ENCODE peak calls at places on chromosomes 4 and X, in eight cellular contexts. P is MM.1S, C is mucosa of descending colon, X is endothelial cell, O is left lung, H is coronary artery, G is Caco-2, T is progenitor cell of endocrine pancreas. B is an unnamed sample.

GRCh38 chr4:72767903-72768817 is 199.1 kb upstream of the ADAMTS3 start:
- DNase-seq in P (no peak), C (no peak), X (no peak), O (no peak), H (no peak), G (no peak), T (no peak), B (no peak)

GRCh38 chr4:40194602-40195161 is 2.1 kb upstream of the RHOH start:
- DNase-seq in P (peak), C (peak), X (no peak), O (no peak), H (no peak), G (no peak), T (no peak), B (no peak)

GRCh38 chr4:141432000-141432712 is 204.2 kb upstream of the IL15 start:
- DNase-seq in P (no peak), C (no peak), X (no peak), O (no peak), H (no peak), G (no peak), T (no peak), B (no peak)

GRCh38 chr4:159360549-159360948 is 257.7 kb downstream of the RAPGEF2 start:
- DNase-seq in P (no peak), C (no peak), X (no peak), O (no peak), H (no peak), G (no peak), T (no peak), B (no peak)

GRCh38 chr4:101791189-101791572 is 651 bp downstream of the BANK1 start:
- DNase-seq in P (no peak), C (peak), X (no peak), O (peak), H (no peak), G (peak), T (no peak), B (no peak)

GRCh38 chrX:41931591-41931990 is 8.2 kb upstream of the CASK start:
- DNase-seq in P (no peak), C (no peak), X (no peak), O (no peak), H (no peak), G (peak), T (no peak), B (no peak)

GRCh38 chrX:41010188-41010846 is 74.9 kb upstream of the USP9X start:
- DNase-seq in P (no peak), C (peak), X (peak), O (peak), H (peak), G (no peak), T (no peak), B (peak)

GRCh38 chr4:159103406-159104131 is 690 bp downstream of the RAPGEF2 start:
- DNase-seq in P (peak), C (peak), X (peak), O (peak), H (peak), G (peak), T (peak), B (peak)

GRCh38 chr4:12145106-12145505 is 716.4 kb upstream of the HS3ST1 start:
- DNase-seq in P (no peak), C (no peak), X (no peak), O (no peak), H (no peak), G (no peak), T (no peak), B (no peak)

GRCh38 chrX:111431007-111431406 is 19.0 kb upstream of the DCX start:
- DNase-seq in P (no peak), C (no peak), X (no peak), O (no peak), H (no peak), G (no peak), T (no peak), B (no peak)

GRCh38 chrX:21398424-21398823 is 24.2 kb downstream of the CNKSR2 start:
- DNase-seq in P (no peak), C (no peak), X (no peak), O (no peak), H (no peak), G (no peak), T (no peak), B (no peak)

GRCh38 chr4:7838136-7838782 is 101.4 kb downstream of the AFAP1 start:
- DNase-seq in P (no peak), C (no peak), X (no peak), O (no peak), H (peak), G (no peak), T (no peak), B (no peak)

GRCh38 chr4:185911556-185912064 is 99.6 kb upstream of the SORBS2 start:
- DNase-seq in P (no peak), C (no peak), X (no peak), O (no peak), H (no peak), G (no peak), T (no peak), B (no peak)

GRCh38 chr4:74635490-74636123 is 158.7 kb downstream of the BTC start:
- DNase-seq in P (no peak), C (no peak), X (no peak), O (no peak), H (no peak), G (no peak), T (no peak), B (no peak)

GRCh38 chr4:168848112-168848511 is 161.9 kb downstream of the CBR4 start:
- DNase-seq in P (no peak), C (no peak), X (no peak), O (no peak), H (no peak), G (no peak), T (no peak), B (no peak)

GRCh38 chr4:36399762-36400353 is 118.4 kb downstream of the DTHD1 start:
- DNase-seq in P (peak), C (peak), X (peak), O (no peak), H (no peak), G (peak), T (no peak), B (no peak)

GRCh38 chr4:146643812-146644401 is 5.2 kb downstream of the POU4F2 start:
- DNase-seq in P (peak), C (no peak), X (no peak), O (no peak), H (no peak), G (peak), T (no peak), B (no peak)

GRCh38 chrX:149762696-149763614 is 10.9 kb upstream of the HSFX1 start:
- DNase-seq in P (no peak), C (no peak), X (no peak), O (no peak), H (peak), G (no peak), T (no peak), B (no peak)

GRCh38 chr4:187383181-187383580 is 612.4 kb upstream of the ZFP42 start:
- DNase-seq in P (no peak), C (no peak), X (no peak), O (no peak), H (no peak), G (no peak), T (no peak), B (no peak)

GRCh38 chr4:187378441-187378840 is 617.1 kb upstream of the ZFP42 start:
- DNase-seq in P (no peak), C (no peak), X (no peak), O (no peak), H (no peak), G (no peak), T (no peak), B (no peak)

GRCh38 chr4:187380181-187380581 is 615.4 kb upstream of the ZFP42 start:
- DNase-seq in P (peak), C (peak), X (peak), O (no peak), H (no peak), G (peak), T (no peak), B (no peak)
- TF ChIP-seq CTCF in P (peak), C (peak), X (no peak), O (no peak), H (no peak), G (no peak), T (peak), B (no peak)

DNA sequence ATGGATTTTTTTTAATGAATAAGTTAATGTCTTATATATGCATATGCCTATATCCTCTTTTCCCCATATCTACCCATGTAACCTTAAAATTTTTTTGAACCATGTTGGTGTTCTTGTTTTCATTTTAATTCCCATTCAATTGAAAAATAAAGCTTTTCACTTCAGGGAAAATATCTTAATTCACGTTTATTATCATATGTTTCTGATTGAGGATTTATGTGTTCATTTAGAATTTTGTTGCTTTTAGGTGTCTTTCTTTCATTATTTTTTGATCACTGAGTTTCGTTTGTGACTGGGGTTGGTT is 29.1 kb downstream of the HADH start:
- DNase-seq in P (no peak), C (no peak), X (no peak), O (no peak), H (no peak), G (no peak), T (no peak), B (no peak)
- TF ChIP-seq CTCF in P (no peak), C (no peak), X (peak), O (no peak), H (peak), G (peak), T (no peak), B (no peak)

DNA sequence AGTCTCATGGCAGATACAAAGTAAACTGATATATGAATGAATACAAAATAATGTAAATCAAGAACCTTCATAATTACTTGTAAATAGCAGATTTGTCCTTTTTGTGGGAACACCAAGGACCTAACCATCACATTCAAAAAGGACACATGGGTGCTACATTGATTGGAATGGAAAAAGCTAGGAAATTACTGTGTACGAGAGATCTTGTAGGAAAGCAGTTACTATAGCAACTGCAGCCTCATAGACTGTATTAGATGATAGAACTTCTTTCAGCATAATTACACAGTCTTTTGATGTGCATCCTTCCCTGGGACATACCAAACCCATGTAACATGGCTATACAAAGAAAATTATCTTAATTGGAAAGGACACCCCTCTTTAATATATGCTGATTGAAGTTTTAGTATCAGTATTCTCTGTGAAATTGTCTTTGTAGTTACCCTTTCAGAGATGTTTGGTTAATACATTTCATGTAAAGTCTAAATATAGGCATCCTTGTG is 130.7 kb upstream of the CTSO start:
- DNase-seq in P (no peak), C (no peak), X (no peak), O (no peak), H (no peak), G (no peak), T (no peak), B (no peak)
- TF ChIP-seq CTCF in P (no peak), C (no peak), X (no peak), O (no peak), H (no peak), G (no peak), T (no peak), B (no peak)

DNA sequence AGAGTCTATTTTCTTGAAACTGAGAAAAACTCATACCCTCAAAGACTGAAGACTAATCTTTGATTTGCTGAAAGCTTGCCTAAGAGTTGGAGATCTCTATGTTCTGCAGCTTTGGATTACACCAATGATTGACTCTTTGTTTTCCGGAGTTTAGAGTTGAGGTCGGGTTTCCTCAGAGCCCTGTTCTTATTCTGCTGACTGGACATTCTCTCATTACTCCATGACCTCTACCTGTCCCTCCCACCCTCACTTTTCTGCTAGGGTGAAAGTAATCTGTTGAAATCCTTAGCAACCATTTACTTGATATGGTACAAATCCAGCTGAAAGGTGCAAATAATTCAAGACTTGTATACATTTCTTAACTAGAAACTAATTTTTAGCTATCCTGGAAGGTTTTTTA is 421.5 kb upstream of the FRG1 start:
- DNase-seq in P (no peak), C (no peak), X (no peak), O (no peak), H (no peak), G (no peak), T (no peak), B (no peak)
- TF ChIP-seq CTCF in P (no peak), C (no peak), X (no peak), O (no peak), H (no peak), G (no peak), T (no peak), B (no peak)

DNA sequence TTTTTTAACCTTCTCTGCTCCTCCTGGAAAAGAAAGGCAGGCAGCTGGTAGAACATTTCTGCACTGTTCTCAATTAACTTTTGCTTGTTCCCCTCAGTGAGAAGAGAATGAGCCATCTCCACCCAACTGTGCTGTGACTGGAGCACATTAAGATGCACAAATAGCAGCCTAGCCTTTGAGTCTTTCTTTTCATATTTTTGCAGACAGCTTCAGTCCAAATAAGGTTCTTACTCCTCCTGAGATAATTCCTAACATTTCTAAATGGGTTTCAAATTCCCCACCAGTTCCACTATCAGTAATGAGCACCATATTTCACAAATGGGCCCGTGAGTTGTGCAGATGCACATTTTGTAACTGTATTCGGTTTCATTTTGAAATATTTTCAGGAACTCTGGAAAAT is 118.6 kb downstream of the SPCS3 start:
- DNase-seq in P (no peak), C (no peak), X (no peak), O (no peak), H (no peak), G (no peak), T (no peak), B (no peak)
- TF ChIP-seq CTCF in P (no peak), C (no peak), X (no peak), O (no peak), H (no peak), G (no peak), T (no peak), B (no peak)

B was measured in activated B cell treated with CpG ODN at 0.5 μM for 24 hours.